ENCODE peak calls at places on chromosomes 13 and 19, in seven cellular contexts. Y is fibroblast of lung, Z is progenitor cell of endocrine pancreas, A is nephron progenitor cell, D is cardiac muscle cell, L is AG10803, W is psoas muscle. E is an unnamed sample.

GRCh38 chr13:28333204-28333900 is 161.6 kb downstream of the FLT1 start:
- DNase-seq in A (no peak), Y (no peak), L (no peak), Z (no peak), W (no peak), D (no peak), E (no peak)

GRCh38 chr13:23506821-23507210 is 63.4 kb upstream of the TNFRSF19 start:
- DNase-seq in L (peak), Z (no peak), W (no peak), A (peak), D (peak), Y (peak), E (peak)

GRCh38 chr19:1238373-1239303 is 833 bp upstream of the CBARP start:
- DNase-seq in W (no peak), Z (no peak), L (no peak), A (no peak), D (no peak), Y (no peak), E (no peak)

GRCh38 chr19:44260343-44260681 is 626 bp downstream of the ZNF233 start:
- DNase-seq in Y (no peak), W (no peak), D (peak), Z (no peak), L (no peak), A (no peak), E (no peak)

GRCh38 chr13:44434441-44435141 is 61.0 kb downstream of the SERP2 start:
- DNase-seq in W (no peak), A (no peak), L (no peak), Y (no peak), D (no peak), Z (no peak), E (no peak)

GRCh38 chr13:113665582-113666323 is 1.3 kb upstream of the GRK1 start:
- DNase-seq in Y (no peak), W (peak), D (no peak), L (no peak), Z (no peak), A (no peak), E (no peak)

GRCh38 chr19:4639531-4640246 is 373 bp downstream of the TNFAIP8L1 start:
- DNase-seq in A (peak), Y (no peak), L (no peak), D (no peak), Z (no peak), W (peak), E (no peak)

GRCh38 chr19:2150794-2151338 is 500 bp downstream of the AP3D1 start:
- DNase-seq in W (peak), Y (no peak), D (no peak), Z (peak), A (peak), L (no peak), E (no peak)

GRCh38 chr19:58181902-58182576 is 822 bp upstream of the ZNF274 start:
- DNase-seq in Z (no peak), A (peak), Y (peak), D (peak), W (peak), L (peak), E (peak)

GRCh38 chr13:97321616-97322321 is 99.6 kb downstream of the MBNL2 start:
- DNase-seq in W (peak), Z (no peak), L (no peak), D (no peak), Y (no peak), A (no peak), E (no peak)

GRCh38 chr13:109145631-109146030 is 516.2 kb downstream of the MYO16 start:
- DNase-seq in A (peak), W (no peak), D (peak), Y (peak), L (peak), Z (no peak), E (peak)

GRCh38 chr13:97810152-97810551 is 143.3 kb upstream of the IPO5 start:
- DNase-seq in Z (no peak), Y (peak), W (no peak), A (no peak), L (peak), D (peak), E (peak)

GRCh38 chr13:49248433-49249002 is 793 bp downstream of the CDADC1 start:
- DNase-seq in A (no peak), W (no peak), Y (peak), L (peak), D (no peak), Z (no peak), E (peak)
- TF ChIP-seq CTCF in A (no peak), W (no peak), Y (peak), L (peak), D (peak), Z (peak), E (peak)

GRCh38 chr19:46018729-46019251 is 4.1 kb downstream of the PGLYRP1 start:
- DNase-seq in A (no peak), W (no peak), Z (no peak), D (no peak), L (no peak), Y (no peak), E (no peak)

GRCh38 chr19:46015961-46016425 is 6.9 kb downstream of the PGLYRP1 start:
- DNase-seq in W (no peak), L (no peak), Y (no peak), D (peak), A (peak), Z (no peak), E (no peak)

GRCh38 chr19:46016426-46017094 is 6.3 kb downstream of the PGLYRP1 start:
- DNase-seq in A (peak), W (peak), Y (peak), Z (peak), L (peak), D (peak), E (peak)

GRCh38 chr19:46017874-46018675 is 4.8 kb downstream of the PGLYRP1 start:
- DNase-seq in Z (no peak), W (no peak), D (no peak), L (no peak), A (no peak), Y (no peak), E (no peak)

GRCh38 chr19:46017095-46017429 is 5.8 kb downstream of the PGLYRP1 start:
- DNase-seq in D (no peak), W (no peak), Y (no peak), A (no peak), Z (no peak), L (no peak), E (no peak)
- TF ChIP-seq CTCF in D (no peak), W (no peak), Y (no peak), A (no peak), Z (no peak), L (no peak), E (peak)

GRCh38 chr13:33312150-33312908 is 26.8 kb upstream of the STARD13 start:
- DNase-seq in A (no peak), D (no peak), W (no peak), Z (no peak), Y (peak), L (peak), E (peak)
- TF ChIP-seq CTCF in A (no peak), D (peak), W (peak), Z (no peak), Y (peak), L (peak), E (peak)

GRCh38 chr19:47623151-47623920 is 14.4 kb downstream of the BICRA start:
- DNase-seq in L (no peak), D (no peak), A (no peak), Z (no peak), W (no peak), Y (no peak), E (no peak)
- TF ChIP-seq CTCF in L (no peak), D (no peak), A (no peak), Z (no peak), W (no peak), Y (no peak), E (no peak)

GRCh38 chr13:30648522-30649012 is 30.8 kb downstream of the USPL1 start:
- DNase-seq in Z (no peak), D (no peak), A (no peak), Y (no peak), W (no peak), L (no peak), E (no peak)

GRCh38 chr13:30656178-30656577 is 38.5 kb downstream of the USPL1 start:
- DNase-seq in D (no peak), Z (no peak), A (no peak), W (no peak), L (no peak), Y (no peak), E (no peak)

GRCh38 chr13:30652746-30653145 is 35.0 kb downstream of the USPL1 start:
- DNase-seq in Z (no peak), L (peak), Y (peak), W (no peak), A (no peak), D (no peak), E (no peak)

GRCh38 chr13:30659980-30660379 is 42.3 kb downstream of the USPL1 start:
- DNase-seq in W (no peak), Y (no peak), Z (no peak), A (peak), L (no peak), D (peak), E (no peak)

DNA sequence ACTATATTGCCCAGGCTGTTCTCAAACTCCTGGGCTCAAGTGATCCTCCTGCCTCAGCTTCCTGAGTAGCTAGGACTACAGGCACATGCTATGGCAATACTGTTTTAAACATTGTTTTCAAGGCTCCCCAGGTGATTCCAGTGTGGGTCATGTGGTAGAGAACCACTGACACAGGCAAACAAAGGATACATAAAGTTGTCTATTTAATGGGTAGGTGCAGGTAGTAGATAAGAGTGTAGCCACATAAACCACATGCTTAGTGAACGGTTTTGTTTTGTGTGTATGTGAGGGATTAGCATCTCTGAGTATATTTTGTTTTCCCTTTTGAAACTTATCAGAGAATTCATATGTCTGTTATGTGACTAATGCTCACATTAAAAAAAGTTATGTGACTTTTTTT is 36.7 kb downstream of the USPL1 start:
- DNase-seq in A (no peak), Z (no peak), L (no peak), Y (no peak), D (no peak), W (no peak), E (no peak)
- TF ChIP-seq CTCF in A (no peak), Z (no peak), L (no peak), Y (no peak), D (no peak), W (no peak), E (no peak)

GRCh38 chr19:51339313-51339686 is 2.6 kb downstream of the VSIG10L start:
- DNase-seq in A (no peak), D (no peak), W (no peak), Z (no peak), Y (no peak), L (no peak), E (no peak)
- TF ChIP-seq CTCF in A (no peak), D (no peak), W (no peak), Z (no peak), Y (peak), L (peak), E (no peak)

GRCh38 chr19:41951686-41952172 is 7.4 kb downstream of the RABAC1 start:
- DNase-seq in Z (peak), W (peak), Y (peak), D (peak), L (peak), A (peak), E (peak)
- TF ChIP-seq CTCF in Z (peak), W (peak), Y (peak), D (peak), L (peak), A (peak), E (peak)